ENCODE peak calls at places on chromosome 5, in eight cellular contexts. V is lower leg skin, P is EL, K is K562, H is NCI-H460, U is astrocyte of the spinal cord, B is uterus, Q is DMS153. D is an unnamed sample.

GRCh38 chr5:178587793-178588611 is 2.2 kb downstream of the COL23A1 start:
- DNase-seq in V (no peak), P (no peak), K (no peak), H (no peak), U (no peak), B (no peak), Q (no peak), D (no peak)

GRCh38 chr5:7578056-7578455 is 182.1 kb downstream of the ADCY2 start:
- DNase-seq in V (no peak), P (no peak), K (no peak), H (no peak), U (no peak), B (no peak), Q (no peak), D (no peak)

GRCh38 chr5:72817076-72817476 is 615 bp downstream of the TNPO1 start:
- DNase-seq in V (peak), P (peak), K (no peak), H (no peak), U (peak), B (peak), Q (no peak), D (no peak)

GRCh38 chr5:155883966-155884555 is 442.9 kb upstream of the SGCD start:
- DNase-seq in V (no peak), P (no peak), K (no peak), H (no peak), U (no peak), B (no peak), Q (peak), D (no peak)

GRCh38 chr5:115494570-115495289 is 49.8 kb downstream of the FEM1C start:
- DNase-seq in V (no peak), P (peak), K (no peak), H (no peak), U (peak), B (no peak), Q (no peak), D (no peak)

GRCh38 chr5:145244788-145245187 is 590.4 kb downstream of the PRELID2 start:
- DNase-seq in V (no peak), P (peak), K (no peak), H (peak), U (peak), B (no peak), Q (no peak), D (no peak)

GRCh38 chr5:57495688-57496087 is 13.1 kb upstream of the ACTBL2 start:
- DNase-seq in V (no peak), P (peak), K (no peak), H (no peak), U (no peak), B (no peak), Q (no peak), D (no peak)

GRCh38 chr5:125700380-125700856 is 722.8 kb upstream of the GRAMD2B start:
- DNase-seq in V (no peak), P (no peak), K (no peak), H (no peak), U (no peak), B (no peak), Q (peak), D (no peak)

GRCh38 chr5:91049800-91050199 is 333.3 kb downstream of the ARRDC3 start:
- DNase-seq in V (no peak), P (peak), K (no peak), H (no peak), U (peak), B (no peak), Q (no peak), D (no peak)

D was measured in erythroblast.